ENCODE peak calls at places on chromosome 2, in nine cellular contexts. R is AG10803, W is fibroblast of lung, B is pancreas, F is heart right ventricle, Q is kidney epithelial cell, S is GM23338, N is bronchial epithelial cell, M is OCI-LY7. I is an unnamed sample.

GRCh38 chr2:16622399-16622968 is 43.1 kb downstream of the CYRIA start:
- DNase-seq in Q (no peak), B (no peak), M (peak; percentile 74), F (no peak), N (no peak), W (peak; percentile 28), R (no peak), S (no peak), I (peak; percentile 51)

GRCh38 chr2:37833420-37833819 is 91.7 kb upstream of the RMDN2 start:
- DNase-seq in F (no peak), W (peak; percentile 44), R (no peak), S (no peak), Q (no peak), N (no peak), B (no peak), M (no peak), I (no peak)

GRCh38 chr2:236402016-236402784 is 138.0 kb upstream of the ASB18 start:
- DNase-seq in N (no peak), B (no peak), S (no peak), W (no peak), R (no peak), Q (no peak), M (peak; percentile 72), F (no peak), I (no peak)

GRCh38 chr2:224257176-224257575 is 144.7 kb downstream of the FAM124B start:
- DNase-seq in W (no peak), R (peak; percentile 18), B (no peak), F (no peak), M (no peak), N (no peak), Q (no peak), S (no peak), I (no peak)

GRCh38 chr2:117615106-117615505 is 199.4 kb upstream of the DDX18 start:
- DNase-seq in F (no peak), M (no peak), N (no peak), R (no peak), W (no peak), Q (no peak), S (no peak), B (no peak), I (no peak)

GRCh38 chr2:138094031-138094430 is 129.8 kb downstream of the HNMT start:
- DNase-seq in Q (no peak), M (no peak), W (no peak), B (no peak), R (no peak), S (peak; percentile 14), F (no peak), N (no peak), I (no peak)

GRCh38 chr2:71604709-71605085 is 151.3 kb downstream of the DYSF start:
- DNase-seq in B (no peak), M (no peak), W (no peak), R (no peak), N (no peak), S (no peak), F (no peak), Q (no peak), I (no peak)

GRCh38 chr2:20165677-20166509 is 59.0 kb downstream of the SDC1 start:
- DNase-seq in R (no peak), N (no peak), B (no peak), F (no peak), M (peak; percentile 20), W (no peak), Q (no peak), S (peak; percentile 8), I (no peak)

GRCh38 chr2:208266641-208267335 is 733 bp downstream of the PIKFYVE start:
- DNase-seq in S (no peak), F (no peak), W (peak; percentile 38), Q (no peak), N (peak; percentile 47), M (peak; percentile 9), R (peak; percentile 18), B (no peak), I (peak; percentile 48)

GRCh38 chr2:36387258-36387916 is 31.8 kb downstream of the CRIM1 start:
- DNase-seq in W (no peak), S (no peak), R (no peak), F (no peak), M (no peak), B (no peak), Q (no peak), N (peak; percentile 30), I (no peak)

DNA sequence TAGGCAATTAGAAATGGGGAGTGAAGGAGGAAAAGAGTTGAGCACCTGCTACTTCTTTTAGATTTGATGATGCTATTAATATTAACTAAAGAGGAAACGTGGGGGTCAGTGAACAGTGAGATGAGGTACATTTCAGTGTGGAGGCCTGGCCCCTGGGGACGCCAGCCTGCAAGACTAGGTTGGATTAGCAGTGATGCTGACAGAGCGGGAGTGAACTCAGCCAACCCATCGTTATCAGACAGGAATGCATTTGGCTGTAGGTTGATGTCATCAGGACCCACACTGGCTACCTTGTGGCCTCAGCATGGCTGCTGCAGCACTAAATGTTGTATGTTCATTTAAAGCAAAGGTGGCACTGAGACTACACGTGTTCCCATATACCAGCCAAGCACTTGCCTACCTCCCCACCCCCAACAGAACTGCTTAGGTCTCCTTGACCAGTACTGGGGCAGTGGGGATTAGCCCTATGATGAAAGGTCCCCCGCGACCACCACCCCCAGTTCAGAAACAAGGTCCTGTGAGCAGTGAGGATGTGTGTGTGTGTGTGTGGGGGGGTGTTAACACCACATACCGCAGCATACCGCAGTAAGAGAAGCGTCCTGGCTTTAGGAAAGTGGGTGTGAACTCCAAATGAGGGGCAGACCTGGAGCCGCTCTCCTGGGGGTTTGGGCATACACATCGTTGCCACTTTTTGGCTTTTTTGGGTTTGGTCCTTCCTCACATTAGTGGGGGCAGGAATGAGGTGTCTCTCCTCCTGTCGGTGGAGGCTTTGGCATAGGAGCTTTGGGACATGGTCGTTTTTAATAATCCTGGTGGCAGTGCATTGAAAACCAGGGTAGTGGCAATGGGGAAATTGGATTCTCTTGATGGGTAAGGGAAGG is 26.1 kb downstream of the DGKD start:
- DNase-seq in B (no peak), F (no peak), S (no peak), Q (no peak), W (peak; percentile 40), N (no peak), M (peak; percentile 62), R (no peak), I (peak; percentile 35)
- H3K4me3 ChIP-seq in B (no peak overlapping the region), F (no peak overlapping the region), S (no peak overlapping the region), Q (no peak overlapping the region), W (no peak overlapping the region), N (no peak overlapping the region), M (peak overlapping the region; percentile 21), R (no peak overlapping the region), I (no peak overlapping the region)

GRCh38 chr2:86298411-86299390 is 38.7 kb downstream of the REEP1 start:
- DNase-seq in R (peak; percentile 6), F (peak; percentile 28), Q (no peak), N (no peak), B (no peak), M (no peak), S (peak; percentile 56), W (no peak), I (peak; percentile 24)
- TF ChIP-seq CTCF in R (peak; percentile 16), F (peak; percentile 45), Q (no peak), N (peak; percentile 5), B (no peak), M (no peak), S (peak; percentile 39), W (peak; percentile 18), I (peak; percentile 29)

GRCh38 chr2:177400337-177400923 is 7.9 kb downstream of the AGPS start:
- DNase-seq in W (peak; percentile 73), F (no peak), S (no peak), M (no peak), Q (no peak), N (no peak), B (no peak), R (no peak), I (no peak)
- H3K4me3 ChIP-seq in W (no peak overlapping the region), F (no peak overlapping the region), S (no peak overlapping the region), M (no peak overlapping the region), Q (no peak overlapping the region), N (no peak overlapping the region), B (no peak overlapping the region), R (no peak overlapping the region), I (no peak overlapping the region)

DNA sequence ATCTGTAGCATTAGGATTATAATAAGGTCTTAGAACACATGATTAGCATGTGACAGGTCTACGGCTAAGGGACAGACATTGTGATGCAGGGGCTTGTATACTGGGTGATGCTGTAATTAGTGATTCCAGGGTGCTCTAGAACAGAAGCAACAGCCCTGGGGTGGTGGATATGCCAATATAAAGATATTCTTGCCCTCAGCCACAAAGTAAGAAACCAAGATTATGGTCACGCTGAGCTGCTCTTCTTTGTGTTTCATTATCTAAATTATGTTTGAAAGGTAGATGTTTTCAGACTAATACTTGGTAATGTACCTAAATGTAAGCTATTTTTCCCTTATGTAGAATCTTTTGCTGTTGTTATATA is 45.3 kb downstream of the FN1 start:
- DNase-seq in S (no peak), B (no peak), M (no peak), F (no peak), N (no peak), R (no peak), Q (no peak), W (no peak), I (no peak)
- TF ChIP-seq CTCF in S (no peak), B (no peak), M (no peak), F (no peak), N (no peak), R (no peak), Q (no peak), W (no peak), I (no peak)

I was measured in fibroblast of pulmonary artery.